ENCODE peak calls at places on chromosomes 1 and 21, in four cellular contexts. B is kidney, O is Peyer's patch, T is BE2C. A is an unnamed sample.

GRCh38 chr1:24364975-24365678 is 46.0 kb downstream of the GRHL3 start:
- DNase-seq in T (peak; percentile 63), O (no peak), B (no peak), A (peak; percentile 50)

GRCh38 chr21:38140192-38140905 is 116.4 kb upstream of the KCNJ15 start:
- DNase-seq in T (peak; percentile 9), B (peak; percentile 82), O (peak; percentile 48), A (no peak)

GRCh38 chr1:108051625-108052382 is 86.8 kb upstream of the VAV3 start:
- DNase-seq in O (no peak), T (no peak), B (no peak), A (no peak)

GRCh38 chr1:95122151-95122697 is 5.1 kb downstream of the TLCD4 start:
- DNase-seq in O (peak; percentile 66), B (no peak), T (no peak), A (no peak)

GRCh38 chr21:27104749-27105439 is 138.0 kb upstream of the ADAMTS5 start:
- DNase-seq in T (no peak), O (no peak), B (no peak), A (no peak)

GRCh38 chr1:53180226-53180625 is 16.4 kb upstream of the CPT2 start:
- DNase-seq in T (no peak), O (no peak), B (no peak), A (no peak)

GRCh38 chr1:221117548-221117951 is 238.3 kb downstream of the HLX start:
- DNase-seq in B (peak; percentile 92), O (no peak), T (peak; percentile 58), A (no peak)

GRCh38 chr21:15604424-15604823 is 125.4 kb upstream of the USP25 start:
- DNase-seq in T (no peak), B (no peak), O (no peak), A (no peak)

GRCh38 chr1:25797939-25798338 is 2.1 kb upstream of the SELENON start:
- DNase-seq in T (no peak), B (no peak), O (peak; percentile 57), A (no peak)

GRCh38 chr21:15682182-15682895 is 47.4 kb upstream of the USP25 start:
- DNase-seq in T (no peak), O (no peak), B (no peak), A (no peak)

GRCh38 chr1:46456411-46456963 is 33.1 kb upstream of the DMBX1 start:
- DNase-seq in O (no peak), T (no peak), B (no peak), A (no peak)

GRCh38 chr21:31678478-31678877 is 19.0 kb downstream of the SOD1 start:
- DNase-seq in O (no peak), T (no peak), B (no peak), A (no peak)

GRCh38 chr1:48061162-48062136 is 64.3 kb upstream of the TRABD2B start:
- DNase-seq in B (no peak), O (peak; percentile 78), T (peak; percentile 58), A (no peak)

GRCh38 chr1:161179698-161180097 is 2.4 kb upstream of the B4GALT3 start:
- DNase-seq in B (no peak), O (no peak), T (no peak), A (no peak)

GRCh38 chr1:231934797-231935196 is 308.2 kb downstream of the DISC1 start:
- DNase-seq in O (no peak), B (no peak), T (peak; percentile 35), A (no peak)

GRCh38 chr1:152495066-152495675 is 15.4 kb upstream of the LCE5A start:
- DNase-seq in B (no peak), O (peak; percentile 79), T (peak; percentile 57), A (no peak)

GRCh38 chr1:154429118-154429517 is 24.0 kb downstream of the IL6R start:
- DNase-seq in B (peak; percentile 70), T (no peak), O (no peak), A (no peak)

GRCh38 chr21:45590246-45590725 is 48.0 kb upstream of the SLC19A1 start:
- DNase-seq in T (peak; percentile 79), O (peak; percentile 81), B (peak; percentile 92), A (peak; percentile 39)

GRCh38 chr1:156367386-156368156 is 1.4 kb upstream of the RHBG start:
- DNase-seq in T (peak; percentile 49), O (no peak), B (no peak), A (no peak)

GRCh38 chr21:30348506-30348905 is at the start of gene KRTAP23-1:
- DNase-seq in B (no peak), T (no peak), O (no peak), A (no peak)

GRCh38 chr1:234398849-234399381 is 25.7 kb downstream of the COA6 start:
- DNase-seq in O (no peak), B (no peak), T (no peak), A (peak; percentile 61)

GRCh38 chr1:30274176-30274936 is 449.0 kb downstream of the MATN1 start:
- DNase-seq in T (no peak), O (no peak), B (no peak), A (no peak)

GRCh38 chr1:226549937-226550670 is 1.5 kb downstream of the STUM start:
- DNase-seq in O (peak; percentile 61), B (peak; percentile 85), T (no peak), A (no peak)

GRCh38 chr1:147561473-147561840 is 20.2 kb downstream of the BCL9 start:
- DNase-seq in O (no peak), T (no peak), B (no peak), A (no peak)

GRCh38 chr1:147556643-147557042 is 15.3 kb downstream of the BCL9 start:
- DNase-seq in B (no peak), T (no peak), O (no peak), A (no peak)

GRCh38 chr1:147562819-147563218 is 21.5 kb downstream of the BCL9 start:
- DNase-seq in O (no peak), B (no peak), T (no peak), A (no peak)

GRCh38 chr1:147560756-147561472 is 19.6 kb downstream of the BCL9 start:
- DNase-seq in B (no peak), T (no peak), O (no peak), A (no peak)

GRCh38 chr1:147558045-147558444 is 16.7 kb downstream of the BCL9 start:
- DNase-seq in T (no peak), B (no peak), O (no peak), A (no peak)
- H3K4me3 ChIP-seq in T (no peak overlapping the region), B (no peak overlapping the region), O (no peak overlapping the region), A (no peak overlapping the region)

GRCh38 chr1:18312961-18313360 is 167.8 kb upstream of the KLHDC7A start:
- DNase-seq in O (no peak), T (no peak), B (peak; percentile 39), A (no peak)
- TF ChIP-seq CTCF in O (no peak), T (no peak), B (no peak), A (no peak)

DNA sequence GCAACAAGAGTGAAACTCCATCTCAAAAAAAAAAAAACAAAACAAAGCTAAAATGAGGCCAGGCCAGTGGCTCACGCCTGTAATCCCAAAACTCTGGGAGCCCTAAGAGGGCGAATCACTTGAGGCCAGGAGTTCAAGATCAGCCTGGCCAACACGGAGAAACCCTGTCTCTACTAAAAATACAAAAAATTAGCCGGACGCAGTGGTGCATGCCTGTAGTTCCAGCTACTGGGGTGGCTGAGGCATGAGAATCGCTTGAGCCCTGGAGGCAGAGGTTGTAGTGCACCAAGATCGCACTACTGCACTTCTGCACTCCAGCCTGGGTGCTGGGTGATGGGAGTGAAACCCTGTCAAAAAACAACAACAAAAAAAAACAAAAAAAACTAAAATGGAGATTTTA is 191.2 kb upstream of the SGIP1 start:
- DNase-seq in B (no peak), O (no peak), T (no peak), A (no peak)
- H3K4me3 ChIP-seq in B (no peak overlapping the region), O (no peak overlapping the region), T (no peak overlapping the region), A (no peak overlapping the region)

GRCh38 chr1:174747613-174748012 is 252.1 kb upstream of the CACYBP start:
- DNase-seq in B (no peak), O (no peak), T (no peak), A (no peak)
- TF ChIP-seq CTCF in B (no peak), O (no peak), T (peak; percentile 17), A (peak; percentile 7)

DNA sequence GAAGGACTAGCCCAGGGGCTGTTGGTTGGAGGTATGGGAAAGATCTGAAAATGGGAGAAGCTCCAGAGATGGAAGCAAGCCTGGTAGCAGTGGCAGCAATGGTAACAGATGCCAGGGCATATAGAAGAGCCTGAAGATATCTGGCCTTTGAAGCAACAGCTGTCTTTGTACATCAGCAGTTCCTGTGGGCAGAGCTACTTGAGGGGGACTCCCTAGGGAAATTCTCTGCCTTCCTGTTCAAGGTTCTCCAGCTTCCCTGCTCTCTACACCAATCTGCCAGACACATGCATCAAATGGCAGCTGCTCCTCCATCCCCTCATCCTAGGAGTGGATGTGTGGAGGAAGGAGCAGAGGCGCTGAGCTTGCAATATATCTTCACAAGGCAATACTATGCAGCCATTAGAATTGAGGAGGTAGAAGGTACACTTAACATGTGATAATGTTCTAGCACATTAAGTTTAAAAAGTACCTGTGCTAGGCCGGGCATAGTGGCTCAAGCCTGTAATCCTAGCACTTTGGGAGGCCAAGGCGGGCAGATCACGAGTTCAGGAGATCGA is 2.2 kb downstream of the TMEM35B start:
- DNase-seq in T (no peak), B (no peak), O (no peak), A (no peak)
- H3K4me3 ChIP-seq in T (no peak overlapping the region), B (no peak overlapping the region), O (no peak overlapping the region), A (no peak overlapping the region)

GRCh38 chr1:165675794-165676193 is 22.6 kb downstream of the ALDH9A1 start:
- DNase-seq in O (no peak), T (no peak), B (no peak), A (no peak)
- TF ChIP-seq CTCF in O (no peak), T (no peak), B (no peak), A (no peak)

GRCh38 chr1:98054786-98055185 is 134.0 kb upstream of the DPYD start:
- DNase-seq in B (no peak), T (no peak), O (no peak), A (no peak)

GRCh38 chr1:98056781-98057180 is 135.9 kb upstream of the DPYD start:
- DNase-seq in T (peak; percentile 13), O (no peak), B (no peak), A (no peak)

GRCh38 chr1:98054367-98054701 is 133.5 kb upstream of the DPYD start:
- DNase-seq in O (no peak), B (no peak), T (no peak), A (no peak)

GRCh38 chr1:98053471-98054366 is 132.9 kb upstream of the DPYD start:
- DNase-seq in B (peak; percentile 88), T (peak; percentile 70), O (peak; percentile 63), A (peak; percentile 65)

DNA sequence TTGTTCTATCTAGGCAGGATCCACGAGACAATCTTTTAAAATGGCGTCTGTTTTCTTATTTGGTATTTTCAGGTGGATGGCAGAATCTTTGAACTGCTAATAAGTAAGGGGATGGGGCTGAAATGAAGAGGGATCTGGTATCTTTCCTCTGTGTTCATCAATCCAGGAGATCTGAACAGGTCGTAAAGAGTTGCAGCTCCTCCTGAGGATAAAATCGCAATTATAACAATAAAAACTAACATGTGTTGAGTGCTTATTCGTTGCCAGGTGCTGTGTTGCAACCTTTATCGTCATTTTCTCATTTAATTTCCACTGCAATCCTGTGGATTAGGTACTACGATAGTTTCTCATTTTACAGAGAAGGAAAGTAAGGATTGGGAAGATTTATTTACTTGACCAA is 134.6 kb upstream of the DPYD start:
- DNase-seq in O (no peak), T (no peak), B (no peak), A (no peak)
- H3K4me3 ChIP-seq in O (no peak overlapping the region), T (peak overlapping the region; percentile 46), B (no peak overlapping the region), A (no peak overlapping the region)

GRCh38 chr1:11262171-11263049 is at the start of gene MTOR:
- DNase-seq in B (peak; percentile 99), T (peak; percentile 94), O (peak; percentile 100), A (peak; percentile 92)
- TF ChIP-seq CTCF in B (peak; percentile 11), T (no peak), O (peak; percentile 6), A (peak; percentile 21)

GRCh38 chr1:173406783-173407230 is 70.3 kb upstream of the PRDX6 start:
- DNase-seq in T (no peak), O (peak; percentile 65), B (no peak), A (peak; percentile 62)
- H3K4me3 ChIP-seq in T (no peak overlapping the region), O (peak overlapping the region; percentile 22), B (no peak overlapping the region), A (peak overlapping the region; percentile 57)

A was measured in GM06990.